ENCODE peak calls at places on chromosome 4, in nine cellular contexts. W is upper lobe of left lung, B is SK-N-SH, R is sigmoid colon, Z is transverse colon, D is spleen, C is K562, K is esophagus muscularis mucosa, U is breast epithelium. J is an unnamed sample.

GRCh38 chr4:16001484-16001858 is 38.5 kb upstream of the FGFBP2 start:
- DNase-seq in W (no peak), B (peak; percentile 76), R (peak; percentile 89), Z (peak; percentile 48), D (no peak), C (peak; percentile 64), K (no peak), U (no peak), J (peak; percentile 42)

GRCh38 chr4:182449186-182449880 is 206.1 kb downstream of the TENM3 start:
- DNase-seq in W (no peak), B (no peak), R (peak; percentile 85), Z (no peak), D (no peak), C (no peak), K (no peak), U (no peak), J (no peak)

GRCh38 chr4:154014401-154015105 is 225.7 kb upstream of the SFRP2 start:
- DNase-seq in W (no peak), B (no peak), R (no peak), Z (no peak), D (no peak), C (no peak), K (no peak), U (no peak), J (no peak)

GRCh38 chr4:56907009-56907408 is 691 bp upstream of the REST start:
- DNase-seq in W (no peak), B (peak; percentile 22), R (no peak), Z (peak; percentile 20), D (peak; percentile 84), C (no peak), K (no peak), U (no peak), J (no peak)

GRCh38 chr4:158496030-158496741 is 25.5 kb upstream of the RXFP1 start:
- DNase-seq in W (no peak), B (peak; percentile 21), R (no peak), Z (peak; percentile 43), D (no peak), C (peak; percentile 27), K (no peak), U (no peak), J (no peak)

GRCh38 chr4:57605374-57605773 is 495.2 kb upstream of the IGFBP7 start:
- DNase-seq in W (no peak), B (no peak), R (no peak), Z (no peak), D (no peak), C (no peak), K (no peak), U (no peak), J (no peak)

GRCh38 chr4:100174985-100175383 is 15.3 kb downstream of the DDIT4L start:
- DNase-seq in W (no peak), B (no peak), R (no peak), Z (no peak), D (no peak), C (no peak), K (no peak), U (no peak), J (no peak)

GRCh38 chr4:181569553-181569952 is 673.6 kb upstream of the TENM3 start:
- DNase-seq in W (no peak), B (peak; percentile 60), R (no peak), Z (no peak), D (no peak), C (no peak), K (no peak), U (no peak), J (peak; percentile 12)

GRCh38 chr4:99394913-99395312 is 40.2 kb downstream of the ADH7 start:
- DNase-seq in W (no peak), B (no peak), R (no peak), Z (no peak), D (no peak), C (no peak), K (no peak), U (no peak), J (no peak)

GRCh38 chr4:16203083-16203482 is 23.2 kb downstream of the TAPT1 start:
- DNase-seq in W (no peak), B (no peak), R (no peak), Z (no peak), D (no peak), C (no peak), K (no peak), U (no peak), J (no peak)

GRCh38 chr4:38752393-38752961 is 30.3 kb downstream of the TLR10 start:
- DNase-seq in W (no peak), B (no peak), R (no peak), Z (no peak), D (no peak), C (no peak), K (no peak), U (no peak), J (no peak)

GRCh38 chr4:3636628-3637320 is 104.6 kb upstream of the LRPAP1 start:
- DNase-seq in W (peak; percentile 20), B (no peak), R (no peak), Z (no peak), D (peak; percentile 52), C (no peak), K (no peak), U (no peak), J (no peak)

GRCh38 chr4:155629183-155629825 is 37.3 kb upstream of the GUCY1A1 start:
- DNase-seq in W (no peak), B (no peak), R (no peak), Z (no peak), D (no peak), C (no peak), K (no peak), U (no peak), J (no peak)

GRCh38 chr4:3212391-3213100 is 36.4 kb upstream of the MSANTD1 start:
- DNase-seq in W (no peak), B (no peak), R (no peak), Z (no peak), D (no peak), C (no peak), K (no peak), U (peak; percentile 19), J (no peak)

GRCh38 chr4:126992910-126993309 is 639.8 kb upstream of the INTU start:
- DNase-seq in W (no peak), B (no peak), R (no peak), Z (no peak), D (no peak), C (no peak), K (no peak), U (no peak), J (no peak)

GRCh38 chr4:89363156-89363555 is 55.6 kb upstream of the GPRIN3 start:
- DNase-seq in W (no peak), B (no peak), R (no peak), Z (no peak), D (no peak), C (no peak), K (no peak), U (no peak), J (no peak)

GRCh38 chr4:135724426-135724825 is 1522.8 kb upstream of the PABPC4L start:
- DNase-seq in W (no peak), B (no peak), R (no peak), Z (no peak), D (no peak), C (no peak), K (no peak), U (no peak), J (no peak)

GRCh38 chr4:11259837-11260236 is 168.9 kb downstream of the HS3ST1 start:
- DNase-seq in W (no peak), B (no peak), R (no peak), Z (no peak), D (no peak), C (no peak), K (no peak), U (no peak), J (no peak)

GRCh38 chr4:40719008-40719623 is 30.6 kb upstream of the NSUN7 start:
- DNase-seq in W (no peak), B (peak; percentile 19), R (no peak), Z (no peak), D (no peak), C (no peak), K (no peak), U (no peak), J (peak; percentile 30)

GRCh38 chr4:158016511-158016910 is 156.3 kb downstream of the GASK1B start:
- DNase-seq in W (no peak), B (no peak), R (no peak), Z (no peak), D (no peak), C (no peak), K (no peak), U (no peak), J (no peak)

GRCh38 chr4:2788532-2789103 is 4.3 kb upstream of the SH3BP2 start:
- DNase-seq in W (peak; percentile 52), B (peak; percentile 89), R (peak; percentile 73), Z (no peak), D (peak; percentile 79), C (peak; percentile 46), K (no peak), U (no peak), J (no peak)

GRCh38 chr4:159376289-159376688 is 273.4 kb downstream of the RAPGEF2 start:
- DNase-seq in W (no peak), B (no peak), R (no peak), Z (no peak), D (no peak), C (no peak), K (no peak), U (no peak), J (no peak)

GRCh38 chr4:8646296-8647093 is 53.9 kb downstream of the CPZ start:
- DNase-seq in W (peak; percentile 71), B (no peak), R (peak; percentile 46), Z (no peak), D (peak; percentile 59), C (no peak), K (no peak), U (peak; percentile 37), J (no peak)
- H3K9me3 ChIP-seq in W (no peaks in the 10 kb centered on the region), B (no peaks in the 10 kb centered on the region), R (no peaks in the 10 kb centered on the region), Z (no peaks in the 10 kb centered on the region), D (no peaks in the 10 kb centered on the region), C (no peaks in the 10 kb centered on the region), K (no peaks in the 10 kb centered on the region), U (no peaks in the 10 kb centered on the region), J (no peaks in the 10 kb centered on the region)

GRCh38 chr4:171025776-171026175 is 787.4 kb upstream of the GALNTL6 start:
- DNase-seq in W (no peak), B (no peak), R (no peak), Z (no peak), D (no peak), C (no peak), K (no peak), U (no peak), J (no peak)
- TF ChIP-seq POLR2AphosphoS5 in W (no peak), B (no peak), R (no peak), Z (no peak), D (no peak), C (no peak), K (no peak), U (no peak), J (no peak)

DNA sequence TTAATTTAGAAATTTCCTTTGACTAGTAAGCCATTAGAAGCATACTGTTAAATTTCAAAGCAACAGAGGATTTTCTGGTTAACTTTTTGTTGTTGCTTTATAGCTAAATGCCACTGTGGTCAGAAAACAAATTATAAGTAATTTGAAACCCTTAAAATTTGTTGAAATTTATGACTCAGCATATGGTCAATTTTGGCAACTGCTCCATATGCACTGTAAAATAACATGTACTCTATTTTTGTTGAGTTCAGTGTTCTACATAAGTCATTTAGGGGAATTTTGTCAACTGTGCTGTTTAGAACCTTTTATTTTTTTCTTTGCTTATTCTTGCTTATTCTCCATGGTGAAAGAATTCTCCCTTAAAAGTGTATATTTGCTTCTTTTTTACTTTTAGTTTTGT is 28.6 kb downstream of the SCLT1 start:
- DNase-seq in W (no peak), B (no peak), R (no peak), Z (no peak), D (no peak), C (no peak), K (no peak), U (no peak), J (no peak)
- H3K9me3 ChIP-seq in W (peaks cover 24% of the 10 kb centered on the region), B (peaks cover 17% of the 10 kb centered on the region), R (no peaks in the 10 kb centered on the region), Z (peaks cover 47% of the 10 kb centered on the region), D (peaks cover 93% of the 10 kb centered on the region), C (peaks cover 29% of the 10 kb centered on the region), K (peaks cover 51% of the 10 kb centered on the region), U (peaks cover 66% of the 10 kb centered on the region), J (peaks cover 21% of the 10 kb centered on the region)

GRCh38 chr4:186765673-186766546 is 42.3 kb upstream of the FAT1 start:
- DNase-seq in W (no peak), B (no peak), R (no peak), Z (peak; percentile 76), D (no peak), C (no peak), K (no peak), U (no peak), J (no peak)
- TF ChIP-seq POLR2AphosphoS5 in W (no peak), B (no peak), R (no peak), Z (no peak), D (no peak), C (no peak), K (no peak), U (no peak), J (no peak)

J was measured in Panc1.